ENCODE peak calls at places on chromosomes 6 and 20, in five cellular contexts. E, W, R, U and H are unnamed samples.

GRCh38 chr6:148650941-148651540 is 95.8 kb upstream of the UST start:
- DNase-seq in R (no peak), U (no peak), W (no peak), E (no peak), H (no peak)

GRCh38 chr20:59831024-59831900 is 102.2 kb downstream of the SYCP2 start:
- DNase-seq in R (no peak), U (no peak), W (no peak), E (peak; percentile 39), H (peak; percentile 23)

GRCh38 chr20:61835791-61836350 is 229.8 kb downstream of the TAF4 start:
- DNase-seq in E (peak; percentile 21), W (no peak), U (no peak), R (no peak), H (no peak)

GRCh38 chr20:5971203-5971602 is 20.8 kb downstream of the MCM8 start:
- DNase-seq in E (no peak), W (no peak), U (no peak), R (no peak), H (no peak)

GRCh38 chr6:78863576-78863975 is 3.8 kb upstream of the IRAK1BP1 start:
- DNase-seq in R (no peak), E (no peak), W (no peak), U (no peak), H (no peak)

GRCh38 chr6:108174371-108175175 is 8.8 kb downstream of the NR2E1 start:
- DNase-seq in W (no peak), U (no peak), E (no peak), R (no peak), H (no peak)

GRCh38 chr6:3159805-3160781 is 2.7 kb upstream of the TUBB2A start:
- DNase-seq in W (no peak), E (no peak), U (no peak), R (peak; percentile 26), H (peak; percentile 33)

GRCh38 chr6:81865712-81866111 is 113.2 kb upstream of the TENT5A start:
- DNase-seq in R (no peak), W (no peak), U (no peak), E (no peak), H (no peak)

GRCh38 chr20:9660236-9660868 is 146.0 kb downstream of the LAMP5 start:
- DNase-seq in U (no peak), E (no peak), W (no peak), R (no peak), H (peak; percentile 23)

GRCh38 chr6:72709436-72709835 is 87.6 kb downstream of the KCNQ5 start:
- DNase-seq in E (no peak), U (no peak), W (no peak), R (no peak), H (no peak)

GRCh38 chr6:45487645-45488044 is 109.9 kb upstream of the SUPT3H start:
- DNase-seq in R (no peak), U (no peak), E (no peak), W (no peak), H (no peak)

GRCh38 chr6:134961366-134961765 is 11.5 kb upstream of the ALDH8A1 start:
- DNase-seq in E (no peak), R (no peak), U (no peak), W (no peak), H (no peak)

GRCh38 chr6:155224031-155224451 is 39.8 kb upstream of the CLDN20 start:
- DNase-seq in E (no peak), R (peak; percentile 19), W (no peak), U (peak; percentile 4), H (no peak)

GRCh38 chr6:72218125-72218524 is 331.8 kb downstream of the RIMS1 start:
- DNase-seq in W (no peak), U (no peak), E (no peak), R (no peak), H (peak; percentile 54)

GRCh38 chr6:20444786-20445271 is 43.1 kb downstream of the E2F3 start:
- DNase-seq in R (no peak), E (no peak), W (no peak), U (no peak), H (no peak)

GRCh38 chr6:96015791-96016776 is at the start of gene FUT9:
- DNase-seq in E (no peak), U (no peak), R (peak; percentile 94), W (no peak), H (peak; percentile 19)

GRCh38 chr20:38466171-38466570 is 6.5 kb upstream of the RALGAPB start:
- DNase-seq in R (no peak), E (no peak), W (no peak), U (no peak), H (no peak)

GRCh38 chr20:31840906-31841816 is 4.2 kb downstream of the FOXS1 start:
- DNase-seq in E (no peak), W (no peak), R (no peak), U (no peak), H (no peak)